ENCODE peak calls at places on chromosomes 6 and 20, in four cellular contexts. D, S, L and G are unnamed samples.

GRCh38 chr6:11423667-11424066 is 113.9 kb upstream of the TMEM170B start:
- DNase-seq in S (no peak), L (no peak), D (no peak), G (no peak)

GRCh38 chr20:63754008-63754407 is 14.4 kb downstream of the SLC2A4RG start:
- DNase-seq in D (no peak), S (no peak), L (no peak), G (no peak)

GRCh38 chr6:22411408-22412105 is 114.7 kb upstream of the PRL start:
- DNase-seq in D (no peak), S (no peak), L (no peak), G (no peak)

GRCh38 chr20:10553326-10553984 is 118.3 kb downstream of the SLX4IP start:
- DNase-seq in D (no peak), L (peak; percentile 71), S (peak; percentile 85), G (peak; percentile 26)

GRCh38 chr20:62069741-62070216 is 4.1 kb upstream of the TAF4 start:
- DNase-seq in D (no peak), L (no peak), S (no peak), G (no peak)

GRCh38 chr20:3678198-3678597 is 3.6 kb downstream of the ADAM33 start:
- DNase-seq in D (no peak), S (no peak), L (no peak), G (no peak)

GRCh38 chr20:43949741-43950618 is 35.3 kb downstream of the TOX2 start:
- DNase-seq in L (peak; percentile 87), S (no peak), D (no peak), G (peak; percentile 75)

GRCh38 chr6:30061766-30062458 is 847 bp downstream of the POLR1H start:
- DNase-seq in D (no peak), L (peak; percentile 62), S (no peak), G (no peak)

GRCh38 chr20:37576911-37577310 is 49.2 kb upstream of the BLCAP start:
- DNase-seq in D (no peak), S (no peak), L (no peak), G (no peak)

GRCh38 chr20:48544402-48545333 is 283.1 kb downstream of the PREX1 start:
- DNase-seq in L (no peak), S (no peak), D (no peak), G (no peak)

GRCh38 chr6:39665871-39666270 is 59.3 kb downstream of the KIF6 start:
- DNase-seq in D (no peak), L (no peak), S (no peak), G (no peak)

GRCh38 chr6:36052092-36052491 is 24.5 kb downstream of the MAPK14 start:
- DNase-seq in L (no peak), S (no peak), D (no peak), G (no peak)

GRCh38 chr6:21731411-21732031 is 138.0 kb downstream of the SOX4 start:
- DNase-seq in S (peak; percentile 81), L (no peak), D (no peak), G (no peak)

GRCh38 chr20:60851826-60852704 is 400.0 kb upstream of the CDH4 start:
- DNase-seq in L (no peak), D (no peak), S (peak; percentile 18), G (no peak)

GRCh38 chr20:44736170-44737021 is 9.3 kb upstream of the KCNK15 start:
- DNase-seq in L (peak; percentile 65), S (peak; percentile 97), D (no peak), G (no peak)

GRCh38 chr20:2151805-2152727 is 50.4 kb downstream of the STK35 start:
- DNase-seq in D (no peak), L (no peak), S (peak; percentile 31), G (no peak)

GRCh38 chr20:19260412-19261090 is 48.1 kb downstream of the SLC24A3 start:
- DNase-seq in L (peak; percentile 29), D (no peak), S (no peak), G (no peak)

GRCh38 chr6:153038378-153038777 is 35.9 kb upstream of the MTRF1L start:
- DNase-seq in D (no peak), S (no peak), L (no peak), G (no peak)

GRCh38 chr6:140490086-140490485 is 1115.6 kb upstream of the CITED2 start:
- DNase-seq in L (no peak), S (no peak), D (no peak), G (no peak)

GRCh38 chr6:14274552-14275492 is 157.2 kb downstream of the CD83 start:
- DNase-seq in D (no peak), L (no peak), S (no peak), G (no peak)

GRCh38 chr6:35165630-35166071 is 24.5 kb upstream of the TCP11 start:
- DNase-seq in L (peak; percentile 36), S (peak; percentile 47), D (no peak), G (peak; percentile 29)

GRCh38 chr6:52570291-52570700 is 6.6 kb downstream of the TRAM2 start:
- DNase-seq in D (no peak), S (no peak), L (no peak), G (no peak)

GRCh38 chr6:36267731-36268477 is 2.0 kb upstream of the PNPLA1 start:
- DNase-seq in L (no peak), D (no peak), S (no peak), G (no peak)

GRCh38 chr20:49460916-49461315 is 21.6 kb downstream of the KCNB1 start:
- DNase-seq in L (no peak), S (no peak), D (no peak), G (no peak)

GRCh38 chr6:7909323-7910276 is 988 bp downstream of the TXNDC5 start:
- DNase-seq in S (peak; percentile 46), D (no peak), L (peak; percentile 62), G (peak; percentile 76)

GRCh38 chr20:37598611-37599342 is 71.1 kb upstream of the BLCAP start:
- DNase-seq in S (no peak), D (no peak), L (peak; percentile 21), G (no peak)

GRCh38 chr6:579339-579738 is 77.6 kb downstream of the HUS1B start:
- DNase-seq in D (no peak), L (no peak), S (peak; percentile 26), G (no peak)

GRCh38 chr6:126657556-126658129 is 317.7 kb downstream of the CENPW start:
- DNase-seq in L (peak; percentile 33), S (peak; percentile 48), D (no peak), G (peak; percentile 21)

GRCh38 chr6:114514153-114514552 is 171.3 kb upstream of the HS3ST5 start:
- DNase-seq in D (no peak), L (no peak), S (no peak), G (no peak)

GRCh38 chr6:11689847-11690246 is 88.8 kb downstream of the ADTRP start:
- DNase-seq in L (no peak), S (no peak), D (no peak), G (no peak)

GRCh38 chr6:109869398-109870165 is 108.5 kb upstream of the GPR6 start:
- DNase-seq in S (no peak), D (no peak), L (no peak), G (no peak)

GRCh38 chr6:90573624-90574023 is 13.2 kb downstream of the MAP3K7 start:
- DNase-seq in L (no peak), S (no peak), D (no peak), G (no peak)

GRCh38 chr6:402901-403658 is 11.5 kb downstream of the IRF4 start:
- DNase-seq in L (peak; percentile 68), S (no peak), D (no peak), G (no peak)

GRCh38 chr6:128070406-128070805 is 169.5 kb upstream of the THEMIS start:
- DNase-seq in S (no peak), D (no peak), L (no peak), G (no peak)

GRCh38 chr6:84453499-84453898 is 226.1 kb upstream of the CEP162 start:
- DNase-seq in L (no peak), D (no peak), S (no peak), G (no peak)

GRCh38 chr20:43955244-43956191 is 40.9 kb downstream of the TOX2 start:
- DNase-seq in D (no peak), L (peak; percentile 87), S (peak; percentile 79), G (peak; percentile 52)

GRCh38 chr6:36120539-36120938 is 9.8 kb upstream of the MAPK13 start:
- DNase-seq in S (no peak), L (peak; percentile 73), D (no peak), G (no peak)

GRCh38 chr6:12653396-12653910 is 63.1 kb upstream of the PHACTR1 start:
- DNase-seq in L (no peak), S (no peak), D (no peak), G (no peak)

GRCh38 chr6:84052204-84052882 is 18.8 kb downstream of the MRAP2 start:
- DNase-seq in S (no peak), D (peak; percentile 40), L (no peak), G (no peak)

GRCh38 chr20:745683-746301 is 22.5 kb downstream of the SLC52A3 start:
- DNase-seq in S (peak; percentile 52), D (no peak), L (no peak), G (no peak)

GRCh38 chr6:73085362-73085975 is 139.8 kb downstream of the KHDC1L start:
- DNase-seq in D (no peak), L (peak; percentile 51), S (no peak), G (no peak)
- TF ChIP-seq CTCF in D (no peak), L (no peak), S (no peak), G (no peak)

DNA sequence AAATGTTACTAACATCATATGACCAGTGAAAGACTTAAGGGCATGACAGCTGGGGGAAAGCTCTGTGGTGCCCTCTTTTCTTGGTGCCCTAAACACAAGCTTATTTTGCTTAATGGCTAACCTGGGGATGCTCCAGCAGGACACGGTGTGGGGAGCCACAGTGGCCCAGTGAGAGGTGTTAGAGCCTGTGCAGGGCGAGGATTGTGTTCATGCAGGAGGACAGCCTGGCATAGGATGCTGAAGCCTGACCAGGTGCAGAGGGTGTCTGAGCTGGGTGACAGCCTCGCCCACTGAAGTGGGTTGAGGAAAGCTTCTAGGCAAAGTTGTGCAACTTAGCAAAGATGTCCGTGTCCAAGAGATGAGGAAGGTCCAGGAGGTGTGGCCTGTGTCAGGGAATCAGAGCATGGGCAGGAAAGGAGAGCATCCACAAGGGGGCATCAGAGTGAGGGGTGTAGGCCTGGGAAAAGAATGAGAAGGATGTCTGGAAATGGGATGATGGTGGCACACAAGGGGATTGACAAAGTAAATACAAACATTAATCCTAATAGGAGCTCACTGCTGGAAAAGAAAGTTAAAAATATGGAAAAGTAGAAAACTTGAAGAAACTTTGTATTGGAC is 33.9 kb downstream of the SLC17A4 start:
- DNase-seq in S (peak; percentile 57), D (no peak), L (peak; percentile 49), G (peak; percentile 2)
- TF ChIP-seq CTCF in S (no peak), D (peak; percentile 37), L (peak; percentile 60), G (peak; percentile 45)

GRCh38 chr6:55276745-55277627 is 50.3 kb upstream of the GFRAL start:
- DNase-seq in D (no peak), L (peak; percentile 62), S (peak; percentile 74), G (peak; percentile 22)
- TF ChIP-seq CTCF in D (peak; percentile 3), L (peak; percentile 53), S (peak; percentile 63), G (peak; percentile 66)

DNA sequence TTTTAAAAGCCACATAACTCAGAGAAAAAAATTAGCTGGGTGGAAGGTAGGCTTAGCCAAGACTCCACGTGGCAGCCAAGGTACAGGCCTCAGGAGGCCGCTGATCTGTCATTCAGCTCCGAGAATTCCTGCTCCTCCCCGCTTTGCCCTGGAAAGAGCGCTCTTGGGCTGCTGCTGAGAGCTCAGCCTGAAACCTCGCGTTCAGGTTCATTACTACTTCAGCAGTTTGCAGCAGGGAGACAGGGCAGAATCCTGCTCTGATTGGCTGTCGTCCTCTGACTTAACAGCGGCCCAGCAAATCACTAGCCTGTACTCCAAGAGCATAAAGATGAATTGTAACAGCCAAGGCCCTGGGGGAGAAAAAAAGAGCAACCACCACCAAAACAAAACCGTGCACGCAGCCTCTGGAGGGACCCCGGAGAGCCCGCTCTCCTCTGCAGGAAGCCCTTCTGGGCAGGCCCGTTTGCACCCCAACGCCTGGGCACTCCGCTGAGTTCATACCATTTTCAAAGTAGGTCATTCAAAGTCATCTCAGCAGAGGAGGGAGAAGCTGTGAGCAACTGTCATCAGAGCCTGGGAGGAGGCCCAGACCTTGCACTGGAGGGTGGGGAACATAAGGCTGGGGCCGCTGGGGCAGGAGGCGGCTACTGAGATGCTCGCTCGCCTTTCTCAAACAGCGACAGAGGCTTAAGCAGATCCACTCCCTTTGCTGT is 42.2 kb upstream of the ATXN1 start:
- DNase-seq in L (no peak), S (no peak), D (no peak), G (no peak)
- TF ChIP-seq CTCF in L (no peak), S (no peak), D (no peak), G (no peak)